ENCODE peak calls at places on chromosomes 16 and 17, in ten cellular contexts. E is psoas muscle; D is GM10248; L is CD8-positive, alpha-beta T cell; Z is lung; X is upper lobe of right lung; K is body of pancreas; O is GM12865; F is mucosa of descending colon; Y is MCF 10A. A is an unnamed sample.

GRCh38 chr17:8619294-8619693 is 11.2 kb downstream of the MYH10 start:
- DNase-seq in O (no peak), X (no peak), Y (no peak), L (no peak), E (no peak), F (no peak), Z (no peak), D (no peak), K (no peak), A (no peak)

GRCh38 chr16:66886914-66887313 is 6.6 kb downstream of the PDP2 start:
- DNase-seq in F (no peak), O (no peak), X (no peak), Z (no peak), K (no peak), D (no peak), E (no peak), Y (no peak), L (no peak), A (no peak)

GRCh38 chr17:39080416-39081179 is 70.8 kb downstream of the PLXDC1 start:
- DNase-seq in D (no peak), Z (no peak), Y (peak), E (peak), X (no peak), L (no peak), K (peak), O (no peak), F (no peak), A (no peak)

GRCh38 chr16:3028716-3029319 is 5.0 kb downstream of the THOC6 start:
- DNase-seq in O (no peak), E (no peak), X (no peak), L (no peak), F (peak), Y (no peak), D (no peak), K (peak), Z (no peak), A (no peak)

GRCh38 chr16:66131156-66131807 is 235.2 kb upstream of the CDH5 start:
- DNase-seq in F (no peak), K (no peak), L (no peak), D (no peak), X (no peak), Z (no peak), O (no peak), E (no peak), Y (peak), A (no peak)

GRCh38 chr17:41284043-41284442 is 8.5 kb downstream of the KRTAP9-7 start:
- DNase-seq in F (no peak), X (no peak), K (no peak), O (no peak), L (no peak), Y (no peak), E (no peak), Z (no peak), D (no peak), A (peak)

GRCh38 chr16:83356266-83356665 is 451.5 kb upstream of the HSBP1 start:
- DNase-seq in K (peak), Y (peak), F (no peak), Z (no peak), E (no peak), D (peak), O (peak), X (no peak), L (no peak), A (peak)

GRCh38 chr17:81519284-81520020 is 6.9 kb upstream of the ACTG1 start:
- DNase-seq in E (peak), F (peak), K (peak), O (peak), X (peak), L (peak), Z (peak), D (peak), Y (peak), A (peak)

GRCh38 chr17:35132816-35133550 is 9.1 kb downstream of the NLE1 start:
- DNase-seq in L (no peak), K (no peak), O (no peak), F (no peak), D (no peak), X (no peak), Z (no peak), E (no peak), Y (no peak), A (no peak)

GRCh38 chr17:83092931-83093330 is 13.5 kb downstream of the METRNL start:
- DNase-seq in O (no peak), K (no peak), E (no peak), X (no peak), D (no peak), F (peak), L (no peak), Z (no peak), Y (no peak), A (no peak)

GRCh38 chr17:78315355-78316114 is 44.3 kb downstream of the SOCS3 start:
- DNase-seq in L (peak), Z (peak), E (peak), X (peak), Y (peak), D (peak), F (peak), O (peak), K (peak), A (peak)

GRCh38 chr17:80491478-80492342 is 15.3 kb upstream of the NPTX1 start:
- DNase-seq in X (no peak), D (no peak), L (no peak), O (no peak), E (no peak), F (no peak), K (no peak), Y (no peak), Z (no peak), A (no peak)

GRCh38 chr16:57264950-57265371 is 19.5 kb downstream of the PLLP start:
- DNase-seq in X (peak), L (no peak), Z (peak), O (no peak), D (no peak), Y (peak), E (no peak), K (peak), F (peak), A (no peak)

GRCh38 chr16:24036614-24037013 is 200.8 kb downstream of the PRKCB start:
- DNase-seq in Z (peak), K (peak), D (peak), Y (peak), F (peak), O (peak), E (no peak), X (no peak), L (no peak), A (peak)

GRCh38 chr16:50267651-50268050 is 1.3 kb downstream of the ADCY7 start:
- DNase-seq in F (peak), K (no peak), E (no peak), L (no peak), X (peak), D (no peak), O (no peak), Z (no peak), Y (no peak), A (no peak)

GRCh38 chr17:7881655-7882054 is 6.9 kb upstream of the CHD3 start:
- DNase-seq in Z (no peak), L (no peak), D (no peak), F (no peak), K (peak), Y (no peak), X (no peak), O (no peak), E (no peak), A (no peak)

GRCh38 chr16:74252329-74252728 is 44.3 kb upstream of the PSMD7 start:
- DNase-seq in D (no peak), Z (no peak), K (no peak), L (no peak), E (no peak), Y (no peak), O (no peak), X (no peak), F (no peak), A (no peak)

GRCh38 chr17:17549732-17550366 is 41.7 kb downstream of the PEMT start:
- DNase-seq in E (no peak), F (no peak), K (no peak), Z (no peak), X (no peak), D (no peak), Y (no peak), L (no peak), O (no peak), A (no peak)

GRCh38 chr17:59362811-59363205 is 31.4 kb downstream of the YPEL2 start:
- DNase-seq in O (no peak), L (no peak), X (no peak), D (no peak), F (no peak), E (no peak), K (no peak), Z (no peak), Y (no peak), A (no peak)

GRCh38 chr17:38343608-38343980 is at the start of gene GPR179:
- DNase-seq in O (no peak), L (no peak), K (no peak), Z (no peak), Y (no peak), E (no peak), X (no peak), F (no peak), D (no peak), A (no peak)

GRCh38 chr17:64443086-64443760 is 5.7 kb upstream of the MILR1 start:
- DNase-seq in L (no peak), X (no peak), O (no peak), F (no peak), Y (peak), E (no peak), K (no peak), D (no peak), Z (no peak), A (no peak)

GRCh38 chr17:29155235-29155965 is 24.8 kb downstream of the MYO18A start:
- DNase-seq in Y (peak), E (no peak), K (peak), D (peak), F (peak), O (no peak), X (peak), L (peak), Z (no peak), A (peak)

GRCh38 chr16:23222929-23223328 is 40.4 kb downstream of the SCNN1G start:
- DNase-seq in F (no peak), O (no peak), Z (no peak), Y (no peak), L (no peak), K (no peak), X (no peak), D (no peak), E (no peak), A (no peak)

GRCh38 chr17:39617446-39618251 is 9.1 kb upstream of the PPP1R1B start:
- DNase-seq in D (no peak), Z (peak), O (peak), E (peak), L (peak), F (peak), K (peak), Y (peak), X (peak), A (no peak)

GRCh38 chr16:11201498-11202259 is 54.3 kb downstream of the SOCS1 start:
- DNase-seq in D (no peak), Y (peak), X (no peak), F (no peak), K (no peak), Z (no peak), O (peak), L (no peak), E (no peak), A (no peak)

GRCh38 chr16:65570261-65570660 is 448.4 kb upstream of the CDH11 start:
- DNase-seq in Y (no peak), E (no peak), K (no peak), D (no peak), F (no peak), O (no peak), X (no peak), Z (no peak), L (no peak), A (no peak)

GRCh38 chr17:77887464-77888241 is 70.8 kb upstream of the TNRC6C start:
- DNase-seq in D (no peak), K (peak), Y (peak), E (peak), X (peak), Z (peak), O (no peak), F (peak), L (peak), A (no peak)

GRCh38 chr16:56532714-56533113 is 12.9 kb upstream of the BBS2 start:
- DNase-seq in D (no peak), F (no peak), K (no peak), E (no peak), L (no peak), Z (no peak), O (no peak), X (no peak), Y (no peak), A (no peak)

GRCh38 chr17:59618894-59619312 is 792 bp upstream of the CLTC start:
- DNase-seq in K (no peak), O (no peak), Z (no peak), Y (no peak), L (no peak), D (no peak), F (no peak), E (no peak), X (no peak), A (no peak)

GRCh38 chr16:88558457-88559442 is 11.5 kb upstream of the ZC3H18 start:
- DNase-seq in K (peak), Y (peak), D (no peak), L (no peak), E (peak), Z (peak), X (no peak), F (peak), O (peak), A (peak)

GRCh38 chr17:4162366-4162765 is 19.4 kb downstream of the CYB5D2 start:
- DNase-seq in Y (peak), Z (no peak), L (no peak), D (no peak), E (no peak), F (no peak), X (no peak), O (no peak), K (no peak), A (no peak)

GRCh38 chr17:20988001-20988641 is 54.7 kb downstream of the USP22 start:
- DNase-seq in O (no peak), D (no peak), L (no peak), F (no peak), X (peak), K (no peak), Y (no peak), E (no peak), Z (no peak), A (no peak)

GRCh38 chr17:7574176-7574953 is 5.1 kb upstream of the CD68 start:
- DNase-seq in O (no peak), Y (no peak), F (peak), E (no peak), K (no peak), Z (no peak), L (no peak), X (no peak), D (no peak), A (no peak)

GRCh38 chr17:75783803-75784472 is 668 bp upstream of the UNK start:
- DNase-seq in O (no peak), F (peak), L (no peak), D (no peak), K (peak), X (peak), Z (no peak), Y (no peak), E (no peak), A (no peak)

GRCh38 chr16:56961851-56962281 is at the start of gene CETP:
- DNase-seq in Y (no peak), Z (no peak), X (no peak), L (no peak), K (no peak), F (no peak), D (no peak), E (no peak), O (no peak), A (no peak)

GRCh38 chr17:55496094-55496881 is 15.0 kb downstream of the SMIM36 start:
- DNase-seq in D (no peak), L (no peak), Z (no peak), Y (peak), E (no peak), F (peak), X (no peak), O (peak), K (peak), A (peak)

GRCh38 chr17:32875230-32875903 is 1.6 kb downstream of the MYO1D start:
- DNase-seq in E (no peak), Y (no peak), X (no peak), D (no peak), O (no peak), K (no peak), L (no peak), F (no peak), Z (no peak), A (no peak)

GRCh38 chr17:45147581-45148182 is 593 bp upstream of the HEXIM1 start:
- DNase-seq in K (peak), O (peak), L (peak), Z (peak), E (peak), X (peak), Y (peak), F (peak), D (peak), A (peak)

GRCh38 chr17:33778505-33779398 is 476.3 kb upstream of the CCL2 start:
- DNase-seq in X (no peak), F (peak), D (peak), Y (peak), E (peak), O (peak), L (peak), K (peak), Z (no peak), A (peak)

GRCh38 chr16:87723224-87723619 is 42.6 kb downstream of the KLHDC4 start:
- DNase-seq in E (peak), D (peak), Y (peak), L (no peak), O (peak), X (peak), F (no peak), K (peak), Z (peak), A (peak)

DNA sequence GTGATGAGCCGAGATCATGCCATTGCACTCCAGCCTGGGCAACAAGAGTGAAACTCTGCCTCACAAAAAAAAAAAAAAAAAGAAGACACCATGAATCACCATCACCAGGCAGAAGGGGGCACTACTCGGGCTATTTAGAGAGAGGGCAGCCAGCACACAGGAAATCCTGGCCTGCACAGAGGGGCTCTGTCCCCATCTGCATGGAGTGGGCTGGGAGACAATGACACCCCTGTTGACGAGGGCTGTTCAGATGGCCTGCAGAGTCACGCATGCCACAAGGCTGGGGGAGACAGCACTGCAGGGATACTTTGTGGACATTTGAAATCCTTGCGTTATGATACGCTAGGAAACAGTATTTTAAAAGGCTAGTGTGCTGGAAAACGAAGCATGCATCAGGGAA is 48.3 kb downstream of the CUEDC1 start:
- DNase-seq in Z (no peak), X (no peak), K (no peak), F (no peak), E (no peak), Y (no peak), L (no peak), D (no peak), O (peak), A (no peak)
- TF ChIP-seq CTCF in Z (no peak), X (no peak), K (no peak), F (no peak), E (peak), Y (no peak), L (no peak), D (no peak), O (peak), A (no peak)

DNA sequence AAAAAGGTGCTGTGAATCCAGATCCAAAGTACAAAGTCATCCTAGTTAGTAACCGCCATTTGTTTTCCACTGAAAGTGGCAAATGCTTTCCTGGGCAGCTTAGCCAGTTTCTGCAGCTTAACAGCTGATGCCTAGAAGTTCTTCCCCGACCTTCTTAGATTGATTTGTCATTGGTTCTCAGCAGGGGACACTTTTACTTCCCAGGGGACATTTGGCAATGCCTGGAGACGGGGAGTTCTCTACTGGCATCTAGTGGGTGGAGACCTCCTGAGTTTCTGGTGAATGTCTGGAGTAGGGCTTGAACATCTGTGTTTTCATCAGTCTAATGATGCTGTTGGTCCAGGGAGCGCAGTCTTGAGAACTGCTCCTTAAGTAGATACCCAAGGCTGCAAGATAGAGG is 7.6 kb downstream of the DNAJA3 start:
- DNase-seq in L (no peak), X (no peak), D (no peak), E (no peak), O (no peak), Z (no peak), Y (no peak), F (no peak), K (no peak), A (no peak)
- TF ChIP-seq CTCF in L (no peak), X (no peak), D (no peak), E (no peak), O (no peak), Z (no peak), Y (no peak), F (no peak), K (no peak), A (no peak)

DNA sequence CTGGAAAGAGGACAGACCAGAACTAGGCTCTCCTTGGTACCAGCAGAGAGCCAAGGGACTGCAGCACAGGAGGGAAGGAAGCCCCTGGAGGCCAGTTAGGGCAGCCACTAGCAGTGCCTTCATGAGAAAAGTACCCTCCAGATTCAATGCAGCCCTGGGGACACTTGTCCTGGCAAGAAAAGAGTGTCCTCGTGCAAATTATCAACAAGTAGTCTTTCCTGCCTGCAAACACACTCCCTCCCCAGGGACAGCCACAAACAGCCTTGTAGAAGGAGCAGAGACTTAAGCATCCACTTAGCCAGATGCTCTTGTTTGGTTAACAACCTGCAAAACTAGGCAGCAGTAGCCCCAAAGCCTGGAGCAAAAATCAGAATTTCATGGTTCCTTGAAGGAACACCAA is 24.3 kb downstream of the CENPV start:
- DNase-seq in L (no peak), Y (peak), Z (no peak), F (no peak), D (no peak), K (no peak), E (no peak), X (no peak), O (no peak), A (no peak)
- TF ChIP-seq CTCF in L (no peak), Y (peak), Z (no peak), F (no peak), D (no peak), K (no peak), E (no peak), X (no peak), O (peak), A (no peak)

GRCh38 chr16:16960785-16961184 is 510.0 kb downstream of the XYLT1 start:
- DNase-seq in E (no peak), X (no peak), Z (no peak), O (no peak), F (no peak), Y (no peak), L (no peak), K (no peak), D (no peak), A (no peak)
- TF ChIP-seq CTCF in E (no peak), X (no peak), Z (no peak), O (no peak), F (no peak), Y (no peak), L (no peak), K (no peak), D (no peak), A (no peak)

DNA sequence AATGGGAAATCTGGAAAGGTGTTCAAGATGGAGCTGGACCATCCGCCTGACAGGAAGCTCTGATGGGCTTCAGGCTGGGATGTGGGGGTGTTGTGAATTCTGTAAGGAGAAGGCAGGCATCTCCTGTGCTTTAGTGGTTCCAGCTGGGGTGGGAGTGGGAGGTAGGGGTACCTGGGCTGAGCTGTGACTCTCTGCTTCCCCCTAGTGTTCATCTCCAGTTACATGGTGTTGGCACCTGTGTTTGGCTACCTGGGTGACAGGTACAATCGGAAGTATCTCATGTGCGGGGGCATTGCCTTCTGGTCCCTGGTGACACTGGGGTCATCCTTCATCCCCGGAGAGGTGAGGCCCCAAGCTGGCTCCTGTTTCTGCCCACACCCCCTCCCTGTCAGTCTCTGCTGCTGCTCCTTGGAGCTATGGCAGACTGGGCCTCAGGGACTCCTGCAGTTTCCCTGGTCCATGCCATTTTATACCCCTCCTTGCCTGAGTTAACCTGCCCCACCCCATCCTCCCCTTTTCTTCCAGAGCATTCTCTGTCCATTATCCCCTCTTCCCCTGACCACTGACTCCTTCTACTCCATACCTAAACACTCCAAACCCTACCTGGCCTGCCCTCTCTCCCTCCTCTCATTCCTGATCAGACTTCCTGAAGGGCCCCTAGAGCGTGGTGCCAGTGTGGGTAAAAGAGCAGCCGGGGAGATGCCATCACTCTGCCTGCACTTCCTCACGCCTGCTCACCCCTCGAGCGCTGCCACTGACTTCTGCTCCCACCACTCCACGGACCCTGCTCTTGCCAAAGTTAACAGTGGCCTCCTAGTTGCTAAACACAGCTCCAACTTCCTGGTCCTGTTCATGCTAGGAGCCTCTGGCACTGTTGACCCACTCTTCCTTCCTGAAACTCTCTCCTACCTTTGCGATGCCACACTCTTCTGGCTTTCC is 3.4 kb downstream of the SPNS1 start:
- DNase-seq in X (no peak), O (peak), D (peak), E (no peak), Y (peak), Z (no peak), F (no peak), K (peak), L (no peak), A (peak)
- TF ChIP-seq CTCF in X (peak), O (peak), D (no peak), E (no peak), Y (peak), Z (no peak), F (peak), K (peak), L (peak), A (peak)